ENCODE peak calls at places on chromosomes 12 and 14, in ten cellular contexts. K is HCT116, Q is hepatocyte, Y is fibroblast of lung, O is mammary epithelial cell, E is astrocyte, H is neural progenitor cell, I is IMR-90, D is GM23248, X is keratinocyte. C is an unnamed sample.

GRCh38 chr12:51687142-51687935 is 96.3 kb downstream of the SCN8A start:
- DNase-seq in Y (peak; percentile 48), Q (peak; percentile 24), H (no peak), O (peak; percentile 33), I (peak; percentile 59), X (no peak), E (peak; percentile 28), K (no peak), D (peak; percentile 86), C (peak; percentile 22)

GRCh38 chr14:100149789-100150611 is 9.4 kb downstream of the DEGS2 start:
- DNase-seq in H (no peak), I (no peak), D (peak; percentile 27), K (no peak), E (no peak), O (no peak), X (no peak), Y (no peak), Q (no peak), C (no peak)

GRCh38 chr12:24479131-24479530 is 469.8 kb downstream of the BCAT1 start:
- DNase-seq in X (no peak), O (no peak), H (no peak), E (peak; percentile 35), K (no peak), Q (no peak), Y (peak; percentile 55), D (no peak), I (no peak), C (no peak)

GRCh38 chr14:39555749-39556148 is 123.5 kb upstream of the FBXO33 start:
- DNase-seq in I (no peak), Q (no peak), K (no peak), E (no peak), H (no peak), Y (no peak), D (no peak), O (no peak), X (no peak), C (no peak)

GRCh38 chr12:96255077-96255476 is 60.9 kb downstream of the ELK3 start:
- DNase-seq in K (no peak), Q (no peak), E (peak; percentile 43), H (no peak), Y (peak; percentile 57), O (no peak), X (no peak), I (peak; percentile 57), D (peak; percentile 85), C (no peak)

GRCh38 chr12:128815779-128816642 is 7.7 kb downstream of the SLC15A4 start:
- DNase-seq in Y (peak; percentile 33), H (no peak), D (peak; percentile 30), K (no peak), X (no peak), I (no peak), Q (no peak), O (no peak), E (peak; percentile 29), C (no peak)

GRCh38 chr12:53383258-53383657 is 3.3 kb downstream of the SP1 start:
- DNase-seq in H (no peak), D (peak; percentile 38), I (no peak), Y (no peak), X (no peak), K (no peak), E (no peak), O (no peak), Q (no peak), C (no peak)

GRCh38 chr12:4628406-4628805 is 20.4 kb downstream of the AKAP3 start:
- DNase-seq in Y (no peak), I (no peak), Q (no peak), E (no peak), H (no peak), O (peak; percentile 79), K (no peak), X (no peak), D (no peak), C (no peak)

GRCh38 chr12:11746024-11746771 is 96.7 kb downstream of the ETV6 start:
- DNase-seq in Q (no peak), X (peak; percentile 96), H (no peak), O (peak; percentile 99), K (no peak), I (peak; percentile 55), E (peak; percentile 79), D (peak; percentile 26), Y (peak; percentile 82), C (peak; percentile 22)

GRCh38 chr12:63916561-63917476 is 72.3 kb downstream of the SRGAP1 start:
- DNase-seq in K (no peak), Y (peak; percentile 61), I (peak; percentile 64), Q (no peak), O (no peak), X (no peak), E (peak; percentile 52), H (no peak), D (peak; percentile 56), C (no peak)

GRCh38 chr12:132535046-132535445 is 45.1 kb downstream of the FBRSL1 start:
- DNase-seq in Q (no peak), O (no peak), K (no peak), I (no peak), Y (no peak), X (no peak), E (no peak), D (no peak), H (no peak), C (no peak)

GRCh38 chr12:132161046-132161781 is 17.0 kb downstream of the NOC4L start:
- DNase-seq in X (no peak), E (peak; percentile 34), D (no peak), O (no peak), K (peak; percentile 39), H (no peak), I (peak; percentile 10), Q (no peak), Y (peak; percentile 48), C (no peak)

GRCh38 chr14:33836895-33837577 is 113.8 kb downstream of the EGLN3 start:
- DNase-seq in Q (no peak), D (no peak), X (no peak), Y (peak; percentile 15), K (no peak), O (no peak), I (no peak), E (no peak), H (no peak), C (no peak)

DNA sequence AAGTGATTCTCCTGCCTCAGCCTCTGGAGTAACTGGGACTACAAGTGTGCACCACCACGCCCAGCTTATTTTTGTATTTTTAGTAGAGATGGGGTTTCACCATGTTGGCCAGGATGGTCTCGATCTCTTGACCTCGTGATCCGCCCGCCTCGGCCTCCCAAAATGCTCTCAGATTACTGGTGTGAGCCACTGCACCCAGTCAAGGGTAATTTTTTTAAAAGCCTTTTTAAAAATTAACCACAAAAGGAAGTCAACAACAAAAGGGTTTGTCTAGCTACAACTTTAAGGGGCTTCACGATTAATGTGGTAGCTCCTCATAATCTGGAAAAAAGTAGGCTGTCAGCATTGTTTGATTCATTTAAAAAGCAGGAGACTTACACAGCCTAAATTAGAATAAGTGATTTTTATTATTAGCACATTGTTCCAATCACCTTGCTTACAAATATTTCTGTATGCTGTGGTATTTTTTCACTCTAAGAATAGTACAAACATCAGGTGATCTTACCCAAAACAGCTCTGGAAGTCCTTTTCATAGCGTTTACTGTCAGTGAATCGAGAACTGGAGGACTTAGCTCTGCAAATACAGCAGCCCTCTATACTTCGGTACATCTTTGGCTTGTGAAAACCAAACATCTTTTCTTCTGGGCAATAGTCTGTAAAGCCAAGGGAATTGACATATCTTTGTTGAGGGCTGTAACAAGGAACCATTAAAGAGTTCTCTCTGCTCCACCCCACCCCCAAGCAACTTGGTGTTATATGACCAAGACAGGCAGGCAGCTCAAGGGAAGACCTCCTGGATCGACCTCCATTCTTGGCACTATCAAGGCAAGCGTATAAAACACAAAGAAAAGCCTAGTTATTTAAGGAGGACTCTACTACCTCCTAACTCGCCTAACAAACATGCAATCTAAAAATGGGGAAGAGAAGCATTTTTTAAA is 28.1 kb downstream of the SINHCAF start:
- DNase-seq in E (no peak), K (no peak), Y (no peak), O (no peak), I (no peak), H (no peak), Q (no peak), D (no peak), X (no peak), C (no peak)
- H4K20me1 ChIP-seq in E (peaks cover 53% of the 10 kb centered on the region), K (peaks cover 12% of the 10 kb centered on the region), Y (no peaks in the 10 kb centered on the region), O (no peaks in the 10 kb centered on the region), I (peaks cover 3% of the 10 kb centered on the region), H (peaks cover 100% of the 10 kb centered on the region), Q (peaks cover 4% of the 10 kb centered on the region), D (no peaks in the 10 kb centered on the region), X (peaks cover 8% of the 10 kb centered on the region), C (no peaks in the 10 kb centered on the region)

GRCh38 chr14:29759521-29760340 is 167.9 kb downstream of the PRKD1 start:
- DNase-seq in Q (no peak), H (no peak), I (no peak), D (peak; percentile 27), E (no peak), K (no peak), X (no peak), O (no peak), Y (peak; percentile 19), C (peak; percentile 63)
- H3K9me3 ChIP-seq in Q (no peaks in the 10 kb centered on the region), H (no peaks in the 10 kb centered on the region), I (no peaks in the 10 kb centered on the region), D (no peaks in the 10 kb centered on the region), E (no peaks in the 10 kb centered on the region), K (peaks cover 13% of the 10 kb centered on the region), X (no peaks in the 10 kb centered on the region), O (peaks cover 25% of the 10 kb centered on the region), Y (no peaks in the 10 kb centered on the region), C (no peaks in the 10 kb centered on the region)

DNA sequence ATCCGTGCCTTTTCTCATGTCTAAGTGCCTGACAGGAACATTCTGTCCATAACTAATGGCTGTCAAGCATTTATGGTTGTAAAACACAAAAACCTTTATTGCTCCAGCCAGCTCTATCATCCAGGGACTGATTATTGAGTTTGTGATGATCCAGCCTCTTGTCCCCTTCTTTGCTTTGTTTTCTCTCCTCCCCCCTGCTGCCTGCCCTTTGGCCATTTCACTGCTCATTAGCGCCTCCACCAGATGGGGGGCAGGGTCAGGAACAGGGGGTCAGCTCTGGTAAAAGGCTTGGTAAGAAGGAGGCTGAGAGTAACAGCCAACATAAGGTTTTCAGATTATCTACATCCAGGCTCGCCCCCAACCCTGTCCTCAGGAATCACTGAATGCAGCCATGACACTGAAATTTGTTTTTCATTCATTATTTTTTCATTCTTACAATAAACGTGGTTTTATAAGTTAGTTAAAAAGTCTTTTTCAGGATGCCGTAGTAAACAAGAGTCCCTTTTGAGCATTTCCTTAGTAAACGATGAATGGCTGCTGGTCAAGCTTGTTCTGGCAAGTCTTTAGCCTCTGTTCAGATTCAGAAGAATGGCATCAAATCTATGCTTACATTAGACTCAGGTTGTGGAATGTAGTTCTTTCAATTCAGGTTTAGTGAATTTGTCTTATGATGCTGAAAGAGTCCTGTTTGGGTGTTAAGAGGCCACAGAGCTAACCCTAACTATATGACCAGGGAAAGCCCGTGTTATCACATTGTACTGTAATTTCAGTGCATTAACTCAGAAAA is 21.7 kb downstream of the HMGA2 start:
- DNase-seq in Q (no peak), X (no peak), I (peak; percentile 36), E (no peak), H (peak; percentile 72), Y (peak; percentile 34), K (no peak), O (no peak), D (no peak), C (no peak)
- H4K20me1 ChIP-seq in Q (no peaks in the 10 kb centered on the region), X (peaks cover 20% of the 10 kb centered on the region), I (peaks cover 65% of the 10 kb centered on the region), E (peaks cover 47% of the 10 kb centered on the region), H (peaks cover 36% of the 10 kb centered on the region), Y (no peaks in the 10 kb centered on the region), K (peaks cover 67% of the 10 kb centered on the region), O (peaks cover 28% of the 10 kb centered on the region), D (no peaks in the 10 kb centered on the region), C (peaks cover 10% of the 10 kb centered on the region)

DNA sequence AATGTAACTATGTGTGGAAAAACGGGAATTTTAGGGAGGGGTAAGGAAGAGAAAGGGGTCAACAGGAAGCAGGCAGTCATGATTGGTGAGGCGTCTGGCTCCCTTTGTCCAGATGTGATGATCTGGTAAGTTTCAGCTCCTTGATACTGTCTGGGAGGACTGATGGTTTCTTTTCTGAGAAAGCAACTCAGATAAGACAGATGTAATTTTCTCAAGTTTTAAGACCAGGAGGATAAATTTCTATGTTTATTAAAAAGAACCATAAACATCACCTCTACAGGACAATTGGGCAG is 21.9 kb upstream of the AMN1 start:
- DNase-seq in D (no peak), I (no peak), H (no peak), Q (no peak), Y (no peak), X (no peak), O (no peak), K (no peak), E (no peak), C (no peak)
- H3K9me3 ChIP-seq in D (no peaks in the 10 kb centered on the region), I (no peaks in the 10 kb centered on the region), H (no peaks in the 10 kb centered on the region), Q (peaks cover 8% of the 10 kb centered on the region), Y (no peaks in the 10 kb centered on the region), X (peaks cover 2% of the 10 kb centered on the region), O (peaks cover 9% of the 10 kb centered on the region), K (no peaks in the 10 kb centered on the region), E (no peaks in the 10 kb centered on the region), C (no peaks in the 10 kb centered on the region)